ENCODE peak calls at places on chromosomes 11 and 22, in seven cellular contexts. V is neural progenitor cell, K is prostate gland, S is transverse colon, G is psoas muscle, X is A549, T is PC-3. B is an unnamed sample.

GRCh38 chr11:71934213-71934612 is 5.4 kb downstream of the RNF121 start:
- DNase-seq in V (no peak), K (no peak), S (no peak), G (no peak), X (no peak), T (no peak), B (no peak)

GRCh38 chr11:17550455-17551346 is 3.6 kb downstream of the OTOG start:
- DNase-seq in V (no peak), K (no peak), S (no peak), G (no peak), X (no peak), T (no peak), B (no peak)

GRCh38 chr11:118928870-118929495 is 3.3 kb upstream of the BCL9L start:
- DNase-seq in V (no peak), K (peak; percentile 58), S (no peak), G (no peak), X (peak; percentile 64), T (peak; percentile 71), B (no peak)

GRCh38 chr11:79437981-79438630 is 2.7 kb downstream of the TENM4 start:
- DNase-seq in V (peak; percentile 50), K (peak; percentile 4), S (no peak), G (peak; percentile 46), X (no peak), T (no peak), B (no peak)

GRCh38 chr11:8061555-8062428 is 19.2 kb upstream of the TUB start:
- DNase-seq in V (no peak), K (no peak), S (no peak), G (no peak), X (no peak), T (no peak), B (no peak)

GRCh38 chr11:87432006-87432405 is 394.3 kb downstream of the TMEM135 start:
- DNase-seq in V (no peak), K (no peak), S (no peak), G (no peak), X (no peak), T (no peak), B (no peak)

GRCh38 chr11:131910491-131911387 is 540.3 kb downstream of the NTM start:
- DNase-seq in V (peak; percentile 73), K (no peak), S (no peak), G (no peak), X (peak; percentile 3), T (no peak), B (no peak)

GRCh38 chr11:75524576-75525432 is 937 bp downstream of the GDPD5 start:
- DNase-seq in V (peak; percentile 71), K (no peak), S (peak; percentile 33), G (peak; percentile 61), X (no peak), T (peak; percentile 71), B (no peak)

GRCh38 chr11:117945047-117945820 is 16.0 kb upstream of the TMPRSS13 start:
- DNase-seq in V (peak; percentile 53), K (no peak), S (no peak), G (no peak), X (no peak), T (no peak), B (peak; percentile 23)

GRCh38 chr11:13118194-13118593 is 109.1 kb downstream of the RASSF10 start:
- DNase-seq in V (no peak), K (no peak), S (no peak), G (no peak), X (peak; percentile 76), T (peak; percentile 93), B (no peak)

GRCh38 chr22:17647996-17648395 is 9.4 kb downstream of the BCL2L13 start:
- DNase-seq in V (no peak), K (no peak), S (no peak), G (no peak), X (no peak), T (no peak), B (no peak)

GRCh38 chr22:24155597-24156145 is 25.6 kb upstream of the SUSD2 start:
- DNase-seq in V (peak; percentile 80), K (peak; percentile 65), S (peak; percentile 77), G (peak; percentile 88), X (peak; percentile 58), T (peak; percentile 51), B (peak; percentile 81)

GRCh38 chr22:24466831-24467249 is 28.3 kb upstream of the UPB1 start:
- DNase-seq in V (peak; percentile 54), K (no peak), S (no peak), G (no peak), X (peak; percentile 17), T (peak; percentile 3), B (no peak)

GRCh38 chr11:87473174-87473573 is 435.4 kb downstream of the TMEM135 start:
- DNase-seq in V (no peak), K (no peak), S (no peak), G (no peak), X (no peak), T (peak; percentile 89), B (peak; percentile 31)

GRCh38 chr22:43555561-43556515 is 144.0 kb downstream of the MPPED1 start:
- DNase-seq in V (no peak), K (no peak), S (no peak), G (no peak), X (no peak), T (no peak), B (no peak)

GRCh38 chr11:75351541-75352416 is at the start of gene ARRB1:
- DNase-seq in V (peak; percentile 83), K (no peak), S (peak; percentile 81), G (peak; percentile 78), X (peak; percentile 30), T (peak; percentile 48), B (no peak)

GRCh38 chr11:78078218-78079167 is 1.2 kb downstream of the NDUFC2 start:
- DNase-seq in V (peak; percentile 21), K (no peak), S (no peak), G (no peak), X (no peak), T (no peak), B (no peak)

GRCh38 chr11:14380947-14381555 is 22.1 kb upstream of the RRAS2 start:
- DNase-seq in V (peak; percentile 79), K (peak; percentile 72), S (peak; percentile 72), G (peak; percentile 88), X (peak; percentile 58), T (peak; percentile 64), B (peak; percentile 70)

GRCh38 chr22:49469896-49470740 is 357.6 kb downstream of the BRD1 start:
- DNase-seq in V (no peak), K (no peak), S (no peak), G (no peak), X (no peak), T (no peak), B (no peak)

GRCh38 chr22:48845356-48845936 is 982.2 kb downstream of the BRD1 start:
- DNase-seq in V (no peak), K (no peak), S (no peak), G (no peak), X (no peak), T (no peak), B (no peak)

GRCh38 chr11:8338138-8338537 is 74.5 kb upstream of the LMO1 start:
- DNase-seq in V (peak; percentile 67), K (peak; percentile 20), S (peak; percentile 61), G (no peak), X (peak; percentile 40), T (peak; percentile 46), B (no peak)

GRCh38 chr11:34161361-34161760 is 55.9 kb downstream of the NAT10 start:
- DNase-seq in V (no peak), K (no peak), S (no peak), G (peak; percentile 34), X (no peak), T (no peak), B (no peak)

DNA sequence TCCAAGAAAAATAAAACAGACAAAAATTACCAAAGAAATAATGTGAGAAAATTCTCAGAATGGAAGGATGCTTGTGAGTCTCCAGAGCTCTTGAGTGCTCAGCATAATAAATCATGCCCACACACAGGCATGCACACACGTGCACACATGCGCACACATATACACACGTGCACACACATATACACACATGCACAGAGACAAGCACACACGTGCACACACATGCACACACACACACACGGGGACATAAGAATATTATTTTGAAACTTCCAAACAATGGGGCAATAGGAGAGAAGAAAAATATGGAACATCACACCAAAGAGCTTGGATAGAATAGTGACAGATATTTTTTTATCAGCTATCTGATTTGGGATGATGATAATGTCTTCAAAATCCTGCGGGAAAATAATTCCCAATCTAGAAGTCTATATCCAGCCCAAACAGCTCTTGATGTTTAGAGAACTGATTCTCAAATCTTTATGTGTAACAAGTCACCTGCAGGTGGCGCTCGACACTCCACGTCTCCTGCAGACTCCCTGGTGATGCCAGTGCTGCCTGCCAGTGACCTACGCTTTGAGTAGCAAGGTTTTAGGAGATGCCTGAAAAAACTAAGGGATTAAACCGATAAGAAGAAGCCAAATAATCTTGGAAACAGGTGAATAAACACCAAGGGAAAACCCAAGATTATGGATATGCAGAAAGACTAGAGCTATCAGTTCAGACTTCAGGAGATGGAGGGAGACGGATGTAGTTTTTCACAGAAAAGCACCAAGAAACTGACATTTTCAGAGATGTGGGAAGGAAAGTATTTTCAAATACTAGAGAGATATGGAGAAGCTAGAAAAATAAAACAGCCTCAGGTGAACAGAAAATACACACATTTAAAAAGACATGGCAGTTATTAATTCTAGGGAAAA is 743.6 kb downstream of the ETS1 start:
- DNase-seq in V (peak; percentile 92), K (peak; percentile 36), S (peak; percentile 61), G (peak; percentile 73), X (peak; percentile 51), T (peak; percentile 82), B (peak; percentile 48)
- TF ChIP-seq CTCF in V (peak; percentile 93), K (peak; percentile 36), S (peak; percentile 56), G (peak; percentile 45), X (peak; percentile 41), T (peak; percentile 90), B (peak; percentile 22)

GRCh38 chr22:42294034-42294985 is 23.9 kb upstream of the TCF20 start:
- DNase-seq in V (peak; percentile 93), K (peak; percentile 15), S (peak; percentile 64), G (peak; percentile 74), X (peak; percentile 24), T (peak; percentile 23), B (no peak)
- H3K4me1 ChIP-seq in V (peaks cover 25% of the 10 kb centered on the region), K (peaks cover 3% of the 10 kb centered on the region), S (peaks cover 34% of the 10 kb centered on the region), G (no peaks in the 10 kb centered on the region), X (no peaks in the 10 kb centered on the region), T (no peaks in the 10 kb centered on the region), B (no peaks in the 10 kb centered on the region)

DNA sequence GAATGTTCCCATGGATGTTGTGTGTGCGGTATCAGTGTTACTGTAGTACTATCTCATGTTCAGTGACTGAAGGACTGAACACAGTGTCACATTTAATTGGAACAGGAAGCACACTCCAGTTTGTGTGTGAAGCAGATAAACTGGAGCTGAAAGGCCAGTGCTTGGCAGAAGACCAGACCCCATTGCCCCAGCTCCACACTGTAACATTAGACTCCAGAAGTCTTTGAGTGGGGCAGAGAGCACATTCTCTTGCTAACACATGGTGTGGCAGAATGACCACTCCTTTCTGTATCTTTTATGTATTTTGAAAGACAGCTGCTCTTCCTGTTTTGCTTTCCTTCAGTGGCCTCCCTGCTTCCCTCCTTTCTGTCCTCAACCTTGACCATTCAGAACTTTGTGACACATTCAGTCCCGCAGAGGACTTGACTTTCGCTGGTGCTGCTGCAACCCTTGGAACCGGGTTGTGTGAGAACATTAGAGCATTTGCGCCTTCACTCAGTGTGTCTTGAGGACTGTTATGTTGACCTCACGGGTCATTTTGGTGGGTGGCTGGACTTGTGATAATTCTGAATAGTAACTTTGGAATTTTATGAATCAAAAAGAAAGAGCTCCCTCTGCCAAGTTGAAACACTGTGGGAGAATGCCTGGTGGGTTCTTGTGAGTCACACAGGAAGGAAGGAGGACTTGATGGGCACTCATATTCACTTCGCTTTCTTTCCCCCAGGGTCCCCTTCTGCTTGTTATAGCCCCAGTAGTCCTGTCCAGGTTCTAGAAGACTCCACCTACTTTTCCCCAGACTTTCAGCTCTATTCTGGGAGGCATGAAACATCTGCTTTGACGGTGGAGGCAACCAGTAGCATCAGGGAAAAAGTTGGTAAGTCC is 26.4 kb downstream of the AMOTL1 start:
- DNase-seq in V (no peak), K (peak; percentile 69), S (no peak), G (peak; percentile 88), X (peak; percentile 19), T (peak; percentile 94), B (peak; percentile 60)
- H3K27ac ChIP-seq in V (no peak overlapping the region), K (peak overlapping the region; percentile 21), S (peak overlapping the region; percentile 68), G (peak overlapping the region; percentile 92), X (peak overlapping the region; percentile 48), T (peak overlapping the region; percentile 91), B (peak overlapping the region; percentile 37)

GRCh38 chr11:68749061-68749491 is 2.2 kb downstream of the TESMIN start:
- DNase-seq in V (no peak), K (no peak), S (no peak), G (no peak), X (no peak), T (no peak), B (no peak)
- TF ChIP-seq CTCF in V (no peak), K (no peak), S (no peak), G (no peak), X (no peak), T (no peak), B (no peak)

B was measured in lung.